ENCODE peak calls at places on chromosomes 13 and 19, in six cellular contexts. I is GM12865; A is CD8-positive, alpha-beta T cell; Q is fibroblast of pulmonary artery; D is heart left ventricle; L is choroid plexus epithelial cell. R is an unnamed sample.

GRCh38 chr19:38434549-38435051 is 1.1 kb downstream of the RYR1 start:
- DNase-seq in D (peak; percentile 35), Q (no peak), I (no peak), L (no peak), A (no peak), R (no peak)

GRCh38 chr13:30355405-30355741 is 48.0 kb upstream of the KATNAL1 start:
- DNase-seq in I (peak; percentile 68), D (no peak), Q (no peak), A (peak; percentile 57), L (no peak), R (peak; percentile 14)

GRCh38 chr19:9531933-9532332 is 6.5 kb downstream of the ZNF426 start:
- DNase-seq in Q (no peak), I (no peak), L (no peak), A (no peak), D (no peak), R (peak; percentile 67)

GRCh38 chr13:83980322-83980721 is 98.0 kb upstream of the SLITRK1 start:
- DNase-seq in D (no peak), I (no peak), A (no peak), L (no peak), Q (no peak), R (no peak)

GRCh38 chr13:78657699-78658629 is 991 bp downstream of the OBI1 start:
- DNase-seq in A (no peak), L (peak; percentile 34), Q (peak; percentile 17), I (peak; percentile 14), D (no peak), R (peak; percentile 41)

GRCh38 chr19:17522988-17523872 is 11.8 kb downstream of the PGLS start:
- DNase-seq in Q (no peak), D (peak; percentile 57), L (peak; percentile 36), A (peak; percentile 60), I (peak; percentile 97), R (no peak)

GRCh38 chr13:36090592-36090991 is 40.6 kb downstream of the DCLK1 start:
- DNase-seq in D (no peak), Q (no peak), A (no peak), I (no peak), L (peak; percentile 55), R (no peak)

GRCh38 chr13:29527511-29527910 is 68.0 kb downstream of the SLC7A1 start:
- DNase-seq in L (no peak), Q (no peak), D (no peak), I (no peak), A (no peak), R (no peak)

GRCh38 chr13:32535140-32535539 is 3.5 kb downstream of the N4BP2L2 start:
- DNase-seq in A (no peak), Q (no peak), L (no peak), I (no peak), D (no peak), R (no peak)

GRCh38 chr13:32537580-32538233 is 888 bp downstream of the N4BP2L2 start:
- DNase-seq in L (peak; percentile 28), Q (peak; percentile 19), A (peak; percentile 28), D (peak; percentile 31), I (no peak), R (no peak)

GRCh38 chr13:32535748-32536147 is 2.8 kb downstream of the N4BP2L2 start:
- DNase-seq in A (no peak), Q (no peak), D (no peak), I (no peak), L (no peak), R (no peak)

GRCh38 chr13:32538621-32539246 is at the start of gene N4BP2L2:
- DNase-seq in A (peak; percentile 93), I (peak; percentile 97), D (peak; percentile 95), L (peak; percentile 99), Q (peak; percentile 99), R (peak; percentile 97)

GRCh38 chr13:32538234-32538620 is 368 bp downstream of the N4BP2L2 start:
- DNase-seq in Q (peak; percentile 43), L (peak; percentile 61), D (peak; percentile 39), A (no peak), I (peak; percentile 84), R (peak; percentile 52)
- H3K4me3 ChIP-seq in Q (peak overlapping the region; percentile 88), L (peak overlapping the region; percentile 92), D (peak overlapping the region; percentile 93), A (peak overlapping the region; percentile 91), I (peak overlapping the region; percentile 60), R (peak overlapping the region; percentile 100)

GRCh38 chr19:46515879-46516350 is 20.2 kb upstream of the PNMA8B start:
- DNase-seq in Q (peak; percentile 59), D (no peak), A (peak; percentile 40), L (peak; percentile 67), I (peak; percentile 38), R (peak; percentile 54)
- TF ChIP-seq CTCF in Q (peak; percentile 69), D (peak; percentile 67), A (peak; percentile 77), L (peak; percentile 80), I (peak; percentile 64), R (peak; percentile 73)

DNA sequence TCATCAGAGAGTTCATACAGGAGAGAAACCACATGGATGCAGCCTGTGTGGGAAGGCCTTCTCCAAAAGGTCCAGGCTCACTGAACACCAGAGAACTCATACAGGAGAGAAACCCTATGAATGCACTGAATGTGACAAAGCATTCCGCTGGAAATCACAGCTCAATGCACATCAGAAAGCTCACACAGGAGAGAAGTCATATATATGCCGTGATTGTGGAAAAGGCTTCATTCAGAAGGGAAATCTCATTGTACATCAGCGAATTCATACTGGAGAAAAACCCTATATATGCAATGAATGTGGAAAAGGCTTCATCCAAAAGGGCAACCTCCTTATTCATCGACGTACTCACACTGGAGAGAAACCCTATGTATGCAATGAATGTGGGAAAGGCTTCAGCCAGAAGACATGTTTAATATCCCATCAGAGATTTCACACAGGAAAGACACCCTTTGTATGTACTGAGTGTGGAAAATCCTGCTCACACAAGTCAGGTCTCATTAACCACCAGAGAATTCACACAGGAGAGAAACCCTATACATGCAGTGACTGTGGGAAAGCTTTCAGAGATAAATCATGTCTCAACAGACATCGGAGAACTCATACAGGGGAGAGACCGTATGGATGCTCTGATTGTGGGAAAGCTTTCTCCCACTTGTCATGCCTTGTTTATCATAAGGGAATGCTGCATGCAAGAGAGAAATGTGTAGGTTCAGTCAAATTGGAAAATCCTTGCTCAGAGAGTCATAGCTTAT is 17.7 kb downstream of the ZNF613 start:
- DNase-seq in A (no peak), Q (no peak), D (no peak), L (peak; percentile 16), I (no peak), R (no peak)
- H3K4me3 ChIP-seq in A (peak overlapping the region; percentile 13), Q (no peak overlapping the region), D (no peak overlapping the region), L (no peak overlapping the region), I (no peak overlapping the region), R (no peak overlapping the region)

DNA sequence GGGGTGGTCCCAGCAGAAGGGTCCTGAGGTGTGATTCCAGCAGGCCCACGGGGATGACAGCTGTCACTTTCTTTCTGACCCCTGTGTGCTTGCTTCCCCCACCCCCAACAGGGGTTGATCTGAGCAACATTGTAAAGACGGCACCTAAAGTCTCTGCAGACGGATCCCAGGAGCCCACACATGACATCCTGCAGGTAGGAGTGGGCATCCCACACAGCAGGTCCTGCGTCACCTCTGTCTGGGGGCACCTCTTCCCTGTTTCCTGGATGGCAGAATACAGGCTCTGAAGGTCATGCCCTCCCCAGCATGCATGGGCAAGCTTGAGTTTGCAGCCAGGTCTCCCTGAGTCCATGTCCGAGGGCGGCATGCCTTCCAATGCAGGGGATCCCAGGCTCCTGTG is 10.5 kb downstream of the ARMC6 start:
- DNase-seq in L (no peak), I (no peak), A (no peak), D (no peak), Q (no peak), R (no peak)
- TF ChIP-seq CTCF in L (no peak), I (no peak), A (no peak), D (no peak), Q (no peak), R (no peak)

GRCh38 chr19:1758231-1758577 is 4.9 kb downstream of the ONECUT3 start:
- DNase-seq in L (no peak), A (no peak), I (no peak), D (no peak), Q (no peak), R (no peak)
- H3K4me3 ChIP-seq in L (no peak overlapping the region), A (no peak overlapping the region), I (no peak overlapping the region), D (no peak overlapping the region), Q (no peak overlapping the region), R (no peak overlapping the region)

GRCh38 chr19:49212302-49212701 is 54.7 kb downstream of the TRPM4 start:
- DNase-seq in L (peak; percentile 52), A (no peak), D (no peak), I (no peak), Q (peak; percentile 83), R (peak; percentile 69)

GRCh38 chr19:49213791-49214190 is 56.2 kb downstream of the TRPM4 start:
- DNase-seq in L (no peak), D (no peak), Q (no peak), A (no peak), I (no peak), R (no peak)

GRCh38 chr19:49210901-49211451 is 53.4 kb downstream of the TRPM4 start:
- DNase-seq in L (no peak), Q (no peak), A (no peak), I (no peak), D (no peak), R (no peak)

GRCh38 chr19:49214701-49215100 is 57.1 kb downstream of the TRPM4 start:
- DNase-seq in L (no peak), I (peak; percentile 82), A (no peak), Q (no peak), D (no peak), R (no peak)

GRCh38 chr19:49210108-49210900 is 52.7 kb downstream of the TRPM4 start:
- DNase-seq in Q (no peak), I (peak; percentile 37), D (no peak), A (peak; percentile 18), L (peak; percentile 56), R (peak; percentile 41)
- TF ChIP-seq CTCF in Q (no peak), I (no peak), D (no peak), A (no peak), L (no peak), R (no peak)

GRCh38 chr19:45440873-45441654 is 17.3 kb upstream of the ERCC1 start:
- DNase-seq in I (no peak), A (no peak), Q (peak; percentile 57), L (peak; percentile 73), D (no peak), R (peak; percentile 53)

GRCh38 chr19:45443462-45444317 is 20.0 kb upstream of the ERCC1 start:
- DNase-seq in Q (peak; percentile 93), A (peak; percentile 51), D (peak; percentile 98), I (peak; percentile 81), L (peak; percentile 82), R (peak; percentile 94)

GRCh38 chr19:45442408-45442926 is 18.8 kb upstream of the ERCC1 start:
- DNase-seq in Q (no peak), D (no peak), A (no peak), I (no peak), L (no peak), R (no peak)

GRCh38 chr19:45444318-45445041 is 20.8 kb upstream of the ERCC1 start:
- DNase-seq in A (peak; percentile 84), L (peak; percentile 88), I (peak; percentile 90), D (peak; percentile 97), Q (peak; percentile 88), R (peak; percentile 53)

DNA sequence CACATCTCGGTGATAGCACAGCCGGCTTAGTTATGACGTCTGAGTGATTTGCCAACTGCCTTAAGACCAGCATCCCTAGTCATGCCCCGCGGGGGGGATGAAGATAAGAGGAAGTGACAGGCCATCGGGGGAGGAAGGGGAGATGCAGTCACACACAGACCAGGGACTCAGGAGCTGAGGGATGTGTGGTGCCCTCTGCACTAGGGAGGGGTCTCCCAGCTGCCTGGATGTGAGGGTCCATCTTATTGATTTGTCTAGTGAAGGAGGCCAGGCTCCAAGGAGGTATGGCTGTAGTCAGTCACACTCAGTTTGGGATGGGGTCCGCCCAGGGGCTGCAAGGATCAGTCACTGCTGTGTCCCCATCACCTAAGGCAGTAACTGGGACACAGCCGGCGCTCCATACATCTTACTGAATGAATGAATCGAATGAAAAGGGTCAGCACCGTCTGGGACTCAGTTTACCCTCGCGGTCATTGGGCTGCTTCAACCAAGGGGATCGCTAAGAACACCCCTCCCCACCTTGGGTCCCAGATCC is 19.3 kb upstream of the ERCC1 start:
- DNase-seq in A (peak; percentile 35), I (peak; percentile 44), D (peak; percentile 46), L (peak; percentile 61), Q (peak; percentile 56), R (peak; percentile 40)
- H3K4me3 ChIP-seq in A (peak overlapping the region; percentile 60), I (peak overlapping the region; percentile 53), D (peak overlapping the region; percentile 52), L (peak overlapping the region; percentile 53), Q (peak overlapping the region; percentile 47), R (peak overlapping the region; percentile 55)